ENCODE peak calls at places on chromosomes 12 and 14, in four cellular contexts. Q is progenitor cell of endocrine pancreas, I is astrocyte of the spinal cord, E is fibroblast of the aortic adventitia. A is an unnamed sample.

GRCh38 chr12:76999157-76999556 is 66.2 kb downstream of the E2F7 start:
- DNase-seq in Q (no peak), I (no peak), E (no peak), A (no peak)

GRCh38 chr12:2813573-2814185 is 1.2 kb downstream of the ITFG2 start:
- DNase-seq in Q (no peak), I (peak), E (peak), A (peak)

GRCh38 chr14:73777420-73777819 is 63.2 kb upstream of the PNMA1 start:
- DNase-seq in Q (no peak), I (no peak), E (no peak), A (no peak)

GRCh38 chr12:50239355-50239891 is 43.9 kb downstream of the LIMA1 start:
- DNase-seq in Q (no peak), I (no peak), E (no peak), A (no peak)

GRCh38 chr14:99602788-99603415 is 1.1 kb downstream of the CCDC85C start:
- DNase-seq in Q (no peak), I (no peak), E (no peak), A (peak)

GRCh38 chr12:96177013-96177412 is 17.2 kb upstream of the ELK3 start:
- DNase-seq in Q (no peak), I (peak), E (peak), A (no peak)

GRCh38 chr12:71551529-71551928 is 111.9 kb downstream of the LGR5 start:
- DNase-seq in Q (no peak), I (peak), E (peak), A (no peak)

GRCh38 chr12:94074970-94075695 is 73.2 kb upstream of the PLXNC1 start:
- DNase-seq in Q (no peak), I (peak), E (peak), A (peak)

GRCh38 chr12:123431951-123432886 is 4.3 kb downstream of the RILPL2 start:
- DNase-seq in Q (no peak), I (no peak), E (no peak), A (no peak)

GRCh38 chr14:104403421-104404220 is 175.9 kb upstream of the C14orf180 start:
- DNase-seq in Q (no peak), I (no peak), E (no peak), A (no peak)

GRCh38 chr12:81888341-81888740 is 129.2 kb upstream of the PPFIA2 start:
- DNase-seq in Q (no peak), I (peak), E (no peak), A (no peak)

DNA sequence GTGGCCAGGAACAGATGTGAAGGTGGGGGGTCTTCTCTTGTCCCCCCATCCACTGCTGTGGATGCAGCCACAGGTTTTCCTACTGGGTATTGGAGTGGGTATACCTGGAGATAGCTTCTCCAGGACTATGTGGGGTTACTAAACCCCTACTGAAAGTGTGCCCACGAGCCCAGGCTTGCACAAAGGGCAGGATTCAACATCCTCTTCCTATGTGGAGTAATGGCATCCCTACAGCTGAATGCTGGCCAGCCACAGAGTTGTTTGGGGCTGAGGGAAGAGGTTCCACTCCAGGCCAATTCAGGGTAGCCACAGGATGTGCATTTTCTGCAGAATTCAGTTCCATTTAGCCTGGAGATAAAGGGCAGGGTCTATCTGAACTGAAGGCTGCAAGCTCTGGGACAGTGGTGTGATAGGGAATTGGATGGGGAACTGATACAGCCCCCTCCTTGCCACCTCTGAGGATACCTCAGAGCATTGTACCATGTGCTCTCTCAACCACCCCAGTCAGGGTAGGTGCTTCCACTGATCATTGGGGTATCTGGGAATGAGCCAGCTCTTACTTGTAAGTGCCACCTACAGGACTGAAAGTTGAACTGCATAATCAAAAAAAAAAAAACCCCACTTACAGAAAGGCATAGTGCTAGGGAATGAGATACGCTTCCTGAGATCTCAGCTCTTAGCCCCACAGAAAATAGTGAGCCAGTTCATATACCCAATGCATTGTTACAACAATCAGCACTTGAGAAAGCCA is 187.1 kb downstream of the KITLG start:
- DNase-seq in Q (no peak), I (peak), E (no peak), A (no peak)
- TF ChIP-seq CTCF in Q (peak), I (peak), E (peak), A (peak)

GRCh38 chr12:58247633-58248032 is 306.3 kb downstream of the ATP23 start:
- DNase-seq in Q (no peak), I (no peak), E (no peak), A (no peak)
- TF ChIP-seq CTCF in Q (no peak), I (peak), E (no peak), A (no peak)

DNA sequence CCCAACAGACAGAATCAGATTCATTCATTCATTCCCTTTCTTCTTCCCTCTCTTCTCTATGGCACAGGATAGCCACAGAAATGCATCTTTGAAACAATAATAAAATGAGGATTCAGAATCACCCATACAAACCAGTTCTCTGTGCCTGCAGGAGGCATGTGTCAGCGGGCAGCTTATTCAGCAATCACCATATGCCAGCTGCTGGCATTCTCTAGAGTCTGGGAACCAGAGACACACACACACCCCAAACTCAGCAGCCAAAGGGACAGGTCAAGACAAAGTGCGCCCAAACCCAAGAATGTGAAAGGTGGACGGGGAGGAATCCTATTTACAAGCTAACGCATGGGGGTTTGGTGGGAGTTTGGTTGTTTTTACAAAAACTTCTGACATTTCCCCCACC is 14.1 kb downstream of the ARF3 start:
- DNase-seq in Q (no peak), I (no peak), E (no peak), A (no peak)
- TF ChIP-seq CTCF in Q (no peak), I (no peak), E (no peak), A (no peak)

GRCh38 chr14:21999400-21999799 is 325.8 kb upstream of the OR4E1 start:
- DNase-seq in Q (no peak), I (no peak), E (no peak), A (no peak)

GRCh38 chr14:22003471-22003870 is 329.9 kb upstream of the OR4E1 start:
- DNase-seq in Q (no peak), I (no peak), E (no peak), A (no peak)

GRCh38 chr14:22008098-22008412 is 334.4 kb upstream of the OR4E1 start:
- DNase-seq in Q (no peak), I (no peak), E (no peak), A (no peak)

GRCh38 chr14:22007278-22008097 is 333.9 kb upstream of the OR4E1 start:
- DNase-seq in Q (no peak), I (no peak), E (no peak), A (no peak)

GRCh38 chr14:22002860-22003284 is 329.3 kb upstream of the OR4E1 start:
- DNase-seq in Q (no peak), I (no peak), E (no peak), A (peak)
- TF ChIP-seq CTCF in Q (peak), I (peak), E (no peak), A (peak)

GRCh38 chr12:130835011-130835410 is 4.0 kb downstream of the STX2 start:
- DNase-seq in Q (no peak), I (no peak), E (no peak), A (no peak)

GRCh38 chr12:130838284-130838950 is 633 bp downstream of the STX2 start:
- DNase-seq in Q (no peak), I (no peak), E (no peak), A (peak)

GRCh38 chr12:130835436-130835835 is 3.6 kb downstream of the STX2 start:
- DNase-seq in Q (no peak), I (no peak), E (no peak), A (no peak)

GRCh38 chr12:130839770-130840355 is 813 bp upstream of the STX2 start:
- DNase-seq in Q (no peak), I (no peak), E (no peak), A (no peak)

DNA sequence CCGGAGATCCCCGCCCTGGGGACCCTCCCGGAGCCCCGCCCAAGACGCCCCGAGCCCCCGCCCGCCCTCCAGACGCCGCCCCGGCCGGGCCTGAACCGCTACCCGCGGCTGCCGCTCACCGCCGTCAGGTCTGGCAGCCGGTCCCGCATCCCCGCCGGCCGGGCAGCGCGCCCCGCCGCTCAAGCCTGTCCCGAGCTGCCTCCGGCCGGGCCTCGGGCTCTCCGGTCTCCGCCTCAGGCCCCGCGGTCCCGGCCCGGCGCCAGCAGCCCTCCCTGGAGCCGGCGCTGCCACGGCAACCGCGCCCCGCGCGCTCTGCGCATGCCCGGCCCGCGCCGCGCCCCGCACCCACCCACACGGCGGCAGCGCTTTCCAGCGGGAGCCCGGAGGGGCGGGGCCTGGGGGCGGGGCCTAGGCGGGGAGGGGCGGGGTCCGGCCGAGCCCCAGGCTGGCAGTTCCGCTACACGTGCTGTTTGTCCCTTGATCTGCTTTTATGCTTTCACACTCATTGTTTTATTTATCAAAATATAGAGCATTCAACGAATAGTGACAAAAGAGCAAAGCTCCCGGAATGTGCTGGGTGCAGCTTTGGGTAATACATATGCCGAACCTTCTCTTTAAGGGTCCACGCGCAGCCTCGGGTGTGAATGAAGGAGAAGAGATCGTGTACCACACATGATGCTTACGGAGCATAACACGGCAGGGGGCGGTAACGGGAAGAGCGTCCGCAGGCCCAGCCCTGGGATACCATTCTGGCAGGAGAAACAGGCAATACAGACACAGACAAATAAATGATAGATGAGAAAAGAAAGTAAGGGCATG is at the start of gene STX2:
- DNase-seq in Q (peak), I (peak), E (peak), A (peak)
- TF ChIP-seq CTCF in Q (no peak), I (peak), E (peak), A (no peak)

GRCh38 chr12:39003541-39004160 is 98.3 kb upstream of the CPNE8 start:
- DNase-seq in Q (no peak), I (peak), E (no peak), A (no peak)

GRCh38 chr12:39010406-39010805 is 105.0 kb upstream of the CPNE8 start:
- DNase-seq in Q (no peak), I (no peak), E (no peak), A (no peak)

GRCh38 chr12:39011161-39011560 is 105.8 kb upstream of the CPNE8 start:
- DNase-seq in Q (no peak), I (no peak), E (no peak), A (no peak)

GRCh38 chr12:39005671-39006070 is 100.3 kb upstream of the CPNE8 start:
- DNase-seq in Q (no peak), I (no peak), E (no peak), A (no peak)

GRCh38 chr12:39006286-39006685 is 100.9 kb upstream of the CPNE8 start:
- DNase-seq in Q (no peak), I (peak), E (peak), A (no peak)
- TF ChIP-seq CTCF in Q (no peak), I (no peak), E (no peak), A (no peak)

GRCh38 chr12:68480526-68480925 is 130.2 kb upstream of the RAP1B start:
- DNase-seq in Q (no peak), I (no peak), E (no peak), A (no peak)

GRCh38 chr12:68482014-68482413 is 128.7 kb upstream of the RAP1B start:
- DNase-seq in Q (no peak), I (no peak), E (no peak), A (no peak)

GRCh38 chr12:68481181-68481941 is 129.3 kb upstream of the RAP1B start:
- DNase-seq in Q (no peak), I (no peak), E (no peak), A (no peak)

GRCh38 chr12:68482660-68483059 is 128.0 kb upstream of the RAP1B start:
- DNase-seq in Q (no peak), I (no peak), E (no peak), A (no peak)

DNA sequence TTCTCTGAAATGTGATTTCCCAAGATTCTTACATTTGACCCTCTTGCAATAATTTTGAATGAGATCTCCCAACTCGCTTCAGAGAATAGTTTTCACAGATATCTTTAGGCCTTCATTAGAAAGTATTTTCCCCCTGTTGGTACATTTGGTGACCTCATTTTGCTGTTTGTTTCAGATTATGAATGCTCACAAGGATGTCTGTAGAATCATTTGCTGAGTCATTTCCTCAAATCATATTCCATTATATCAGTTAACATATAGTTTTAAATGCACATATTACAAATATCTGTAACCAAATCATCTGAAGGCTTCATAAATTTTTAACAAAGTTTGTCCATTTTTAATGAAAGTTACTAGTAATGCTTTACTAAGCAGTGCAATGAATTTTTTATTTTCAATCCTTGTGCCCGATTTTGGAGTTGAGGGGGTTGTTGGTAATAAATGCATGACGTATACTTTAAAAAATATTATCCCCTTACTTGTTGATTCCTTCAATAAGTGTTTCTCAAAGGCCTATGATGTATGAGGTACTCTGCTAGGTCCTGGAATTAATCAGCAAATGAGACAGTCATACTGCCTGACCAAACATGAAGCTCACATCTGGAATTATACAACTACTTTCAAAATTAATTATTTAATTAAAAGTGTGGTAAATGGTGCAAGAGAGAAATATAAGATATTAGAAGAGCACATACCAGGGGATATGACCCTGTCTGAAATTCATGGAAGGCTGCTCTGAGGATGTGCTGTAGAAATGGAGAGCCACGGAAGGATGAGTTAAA is 126.9 kb upstream of the RAP1B start:
- DNase-seq in Q (no peak), I (peak), E (peak), A (no peak)
- TF ChIP-seq CTCF in Q (no peak), I (no peak), E (no peak), A (no peak)

GRCh38 chr12:51534216-51534615 is 56.8 kb upstream of the SCN8A start:
- DNase-seq in Q (no peak), I (no peak), E (no peak), A (no peak)

GRCh38 chr12:51536159-51536558 is 54.9 kb upstream of the SCN8A start:
- DNase-seq in Q (no peak), I (no peak), E (peak), A (no peak)

GRCh38 chr12:51534675-51535074 is 56.4 kb upstream of the SCN8A start:
- DNase-seq in Q (no peak), I (no peak), E (no peak), A (no peak)

GRCh38 chr12:51531982-51532497 is 59.0 kb upstream of the SCN8A start:
- DNase-seq in Q (peak), I (peak), E (peak), A (peak)

GRCh38 chr12:51533799-51534198 is 57.2 kb upstream of the SCN8A start:
- DNase-seq in Q (no peak), I (peak), E (peak), A (no peak)
- TF ChIP-seq CTCF in Q (no peak), I (peak), E (no peak), A (no peak)

A was measured in endothelial cell.